ENCODE peak calls at places on chromosome 13, in ten cellular contexts. One of them, this sample, is unnamed.

GRCh38 chr13:66520511-66521390 is 709.4 kb downstream of the PCDH9 start:
- DNase-seq in H1: no peak
- DNase-seq in LoVo: no peak
- DNase-seq in Kasumi-1: no peak
- DNase-seq in Caco-2: no peak
- DNase-seq in activated CD4-positive, alpha-beta T cell treated with anti-CD3 and anti-CD28 coated beads, Interleukin-2, amount 50 U/mL, for 1 hour: no peak
- DNase-seq in HT1080: no peak
- DNase-seq in GM04504: no peak
- DNase-seq in activated naive CD8-positive, alpha-beta T cell treated with anti-CD3 and anti-CD28 coated beads for 36 hours: no peak
- DNase-seq in WERI-Rb-1: no peak
- DNase-seq in this sample: no peak

GRCh38 chr13:46211116-46211515 is 612 bp upstream of the LRRC63 start:
- DNase-seq in activated naive CD8-positive, alpha-beta T cell treated with anti-CD3 and anti-CD28 coated beads for 36 hours: peak
- DNase-seq in GM04504: no peak
- DNase-seq in WERI-Rb-1: no peak
- DNase-seq in HT1080: no peak
- DNase-seq in Caco-2: peak
- DNase-seq in activated CD4-positive, alpha-beta T cell treated with anti-CD3 and anti-CD28 coated beads, Interleukin-2, amount 50 U/mL, for 1 hour: peak
- DNase-seq in LoVo: no peak
- DNase-seq in H1: no peak
- DNase-seq in Kasumi-1: peak
- DNase-seq in this sample: peak

GRCh38 chr13:19185086-19185864 is 3.7 kb upstream of the TUBA3C start:
- DNase-seq in Kasumi-1: peak
- DNase-seq in H1: no peak
- DNase-seq in activated CD4-positive, alpha-beta T cell treated with anti-CD3 and anti-CD28 coated beads, Interleukin-2, amount 50 U/mL, for 1 hour: no peak
- DNase-seq in LoVo: no peak
- DNase-seq in activated naive CD8-positive, alpha-beta T cell treated with anti-CD3 and anti-CD28 coated beads for 36 hours: no peak
- DNase-seq in WERI-Rb-1: no peak
- DNase-seq in Caco-2: no peak
- DNase-seq in HT1080: no peak
- DNase-seq in GM04504: no peak
- DNase-seq in this sample: no peak

GRCh38 chr13:19862511-19863313 is 737 bp downstream of the ZMYM5 start:
- DNase-seq in Kasumi-1: peak
- DNase-seq in HT1080: peak
- DNase-seq in LoVo: peak
- DNase-seq in activated naive CD8-positive, alpha-beta T cell treated with anti-CD3 and anti-CD28 coated beads for 36 hours: peak
- DNase-seq in GM04504: no peak
- DNase-seq in Caco-2: peak
- DNase-seq in WERI-Rb-1: no peak
- DNase-seq in H1: peak
- DNase-seq in activated CD4-positive, alpha-beta T cell treated with anti-CD3 and anti-CD28 coated beads, Interleukin-2, amount 50 U/mL, for 1 hour: peak
- DNase-seq in this sample: peak

GRCh38 chr13:101433895-101434294 is 17.6 kb upstream of the NALCN start:
- DNase-seq in WERI-Rb-1: no peak
- DNase-seq in H1: no peak
- DNase-seq in Caco-2: no peak
- DNase-seq in activated naive CD8-positive, alpha-beta T cell treated with anti-CD3 and anti-CD28 coated beads for 36 hours: no peak
- DNase-seq in GM04504: no peak
- DNase-seq in HT1080: peak
- DNase-seq in LoVo: no peak
- DNase-seq in Kasumi-1: no peak
- DNase-seq in activated CD4-positive, alpha-beta T cell treated with anti-CD3 and anti-CD28 coated beads, Interleukin-2, amount 50 U/mL, for 1 hour: no peak
- DNase-seq in this sample: no peak

GRCh38 chr13:99656843-99657506 is 155.7 kb downstream of the TM9SF2 start:
- DNase-seq in activated naive CD8-positive, alpha-beta T cell treated with anti-CD3 and anti-CD28 coated beads for 36 hours: no peak
- DNase-seq in GM04504: no peak
- DNase-seq in Caco-2: no peak
- DNase-seq in Kasumi-1: no peak
- DNase-seq in WERI-Rb-1: no peak
- DNase-seq in activated CD4-positive, alpha-beta T cell treated with anti-CD3 and anti-CD28 coated beads, Interleukin-2, amount 50 U/mL, for 1 hour: no peak
- DNase-seq in HT1080: no peak
- DNase-seq in H1: no peak
- DNase-seq in LoVo: no peak
- DNase-seq in this sample: peak

GRCh38 chr13:20991741-20992520 is 69.5 kb downstream of the LATS2 start:
- DNase-seq in activated CD4-positive, alpha-beta T cell treated with anti-CD3 and anti-CD28 coated beads, Interleukin-2, amount 50 U/mL, for 1 hour: no peak
- DNase-seq in Caco-2: no peak
- DNase-seq in Kasumi-1: no peak
- DNase-seq in HT1080: no peak
- DNase-seq in GM04504: no peak
- DNase-seq in activated naive CD8-positive, alpha-beta T cell treated with anti-CD3 and anti-CD28 coated beads for 36 hours: no peak
- DNase-seq in H1: no peak
- DNase-seq in LoVo: no peak
- DNase-seq in WERI-Rb-1: no peak
- DNase-seq in this sample: no peak

GRCh38 chr13:36130542-36131214 is 504 bp downstream of the DCLK1 start:
- DNase-seq in HT1080: no peak
- DNase-seq in Caco-2: no peak
- DNase-seq in H1: peak
- DNase-seq in activated naive CD8-positive, alpha-beta T cell treated with anti-CD3 and anti-CD28 coated beads for 36 hours: no peak
- DNase-seq in GM04504: no peak
- DNase-seq in Kasumi-1: no peak
- DNase-seq in LoVo: no peak
- DNase-seq in activated CD4-positive, alpha-beta T cell treated with anti-CD3 and anti-CD28 coated beads, Interleukin-2, amount 50 U/mL, for 1 hour: no peak
- DNase-seq in WERI-Rb-1: peak
- DNase-seq in this sample: no peak

GRCh38 chr13:113883921-113884804 is 20.3 kb upstream of the GAS6 start:
- DNase-seq in GM04504: no peak
- DNase-seq in Kasumi-1: no peak
- DNase-seq in WERI-Rb-1: no peak
- DNase-seq in activated CD4-positive, alpha-beta T cell treated with anti-CD3 and anti-CD28 coated beads, Interleukin-2, amount 50 U/mL, for 1 hour: no peak
- DNase-seq in activated naive CD8-positive, alpha-beta T cell treated with anti-CD3 and anti-CD28 coated beads for 36 hours: no peak
- DNase-seq in HT1080: no peak
- DNase-seq in Caco-2: no peak
- DNase-seq in H1: no peak
- DNase-seq in LoVo: no peak
- DNase-seq in this sample: no peak

GRCh38 chr13:107817652-107818287 is 397.6 kb downstream of the LIG4 start:
- DNase-seq in activated CD4-positive, alpha-beta T cell treated with anti-CD3 and anti-CD28 coated beads, Interleukin-2, amount 50 U/mL, for 1 hour: no peak
- DNase-seq in Caco-2: no peak
- DNase-seq in HT1080: no peak
- DNase-seq in LoVo: no peak
- DNase-seq in H1: no peak
- DNase-seq in Kasumi-1: no peak
- DNase-seq in GM04504: no peak
- DNase-seq in activated naive CD8-positive, alpha-beta T cell treated with anti-CD3 and anti-CD28 coated beads for 36 hours: no peak
- DNase-seq in WERI-Rb-1: no peak
- DNase-seq in this sample: no peak

GRCh38 chr13:60931858-60932546 is 483.6 kb downstream of the PCDH20 start:
- DNase-seq in activated naive CD8-positive, alpha-beta T cell treated with anti-CD3 and anti-CD28 coated beads for 36 hours: no peak
- DNase-seq in HT1080: peak
- DNase-seq in activated CD4-positive, alpha-beta T cell treated with anti-CD3 and anti-CD28 coated beads, Interleukin-2, amount 50 U/mL, for 1 hour: no peak
- DNase-seq in H1: no peak
- DNase-seq in Kasumi-1: no peak
- DNase-seq in WERI-Rb-1: no peak
- DNase-seq in GM04504: no peak
- DNase-seq in LoVo: no peak
- DNase-seq in Caco-2: no peak
- DNase-seq in this sample: no peak

GRCh38 chr13:97342136-97342535 is 91.8 kb upstream of the RAP2A start:
- DNase-seq in LoVo: no peak
- DNase-seq in activated CD4-positive, alpha-beta T cell treated with anti-CD3 and anti-CD28 coated beads, Interleukin-2, amount 50 U/mL, for 1 hour: no peak
- DNase-seq in GM04504: no peak
- DNase-seq in Kasumi-1: no peak
- DNase-seq in Caco-2: no peak
- DNase-seq in HT1080: no peak
- DNase-seq in H1: no peak
- DNase-seq in activated naive CD8-positive, alpha-beta T cell treated with anti-CD3 and anti-CD28 coated beads for 36 hours: no peak
- DNase-seq in WERI-Rb-1: no peak
- DNase-seq in this sample: no peak

GRCh38 chr13:74825170-74825948 is 656.6 kb downstream of the TBC1D4 start:
- DNase-seq in LoVo: no peak
- DNase-seq in GM04504: peak
- DNase-seq in activated naive CD8-positive, alpha-beta T cell treated with anti-CD3 and anti-CD28 coated beads for 36 hours: no peak
- DNase-seq in H1: no peak
- DNase-seq in Caco-2: no peak
- DNase-seq in activated CD4-positive, alpha-beta T cell treated with anti-CD3 and anti-CD28 coated beads, Interleukin-2, amount 50 U/mL, for 1 hour: no peak
- DNase-seq in Kasumi-1: no peak
- DNase-seq in HT1080: peak
- DNase-seq in WERI-Rb-1: no peak
- DNase-seq in this sample: no peak

GRCh38 chr13:36837354-36838092 is 18.5 kb downstream of the RFXAP start:
- DNase-seq in H1: no peak
- DNase-seq in Caco-2: no peak
- DNase-seq in LoVo: no peak
- DNase-seq in GM04504: no peak
- DNase-seq in WERI-Rb-1: no peak
- DNase-seq in Kasumi-1: no peak
- DNase-seq in activated naive CD8-positive, alpha-beta T cell treated with anti-CD3 and anti-CD28 coated beads for 36 hours: no peak
- DNase-seq in HT1080: no peak
- DNase-seq in activated CD4-positive, alpha-beta T cell treated with anti-CD3 and anti-CD28 coated beads, Interleukin-2, amount 50 U/mL, for 1 hour: no peak
- DNase-seq in this sample: no peak

GRCh38 chr13:78326608-78327007 is 276.7 kb downstream of the POU4F1 start:
- DNase-seq in H1: no peak
- DNase-seq in WERI-Rb-1: no peak
- DNase-seq in activated naive CD8-positive, alpha-beta T cell treated with anti-CD3 and anti-CD28 coated beads for 36 hours: no peak
- DNase-seq in GM04504: no peak
- DNase-seq in Caco-2: no peak
- DNase-seq in activated CD4-positive, alpha-beta T cell treated with anti-CD3 and anti-CD28 coated beads, Interleukin-2, amount 50 U/mL, for 1 hour: no peak
- DNase-seq in HT1080: peak
- DNase-seq in LoVo: no peak
- DNase-seq in Kasumi-1: peak
- DNase-seq in this sample: no peak

GRCh38 chr13:48160879-48161278 is 66.0 kb upstream of the MED4 start:
- DNase-seq in GM04504: peak
- DNase-seq in activated naive CD8-positive, alpha-beta T cell treated with anti-CD3 and anti-CD28 coated beads for 36 hours: no peak
- DNase-seq in Kasumi-1: no peak
- DNase-seq in WERI-Rb-1: no peak
- DNase-seq in LoVo: peak
- DNase-seq in activated CD4-positive, alpha-beta T cell treated with anti-CD3 and anti-CD28 coated beads, Interleukin-2, amount 50 U/mL, for 1 hour: no peak
- DNase-seq in Caco-2: no peak
- DNase-seq in H1: no peak
- DNase-seq in HT1080: peak
- DNase-seq in this sample: no peak

GRCh38 chr13:65907656-65908441 is 1322.3 kb downstream of the PCDH9 start:
- DNase-seq in HT1080: peak
- DNase-seq in activated CD4-positive, alpha-beta T cell treated with anti-CD3 and anti-CD28 coated beads, Interleukin-2, amount 50 U/mL, for 1 hour: no peak
- DNase-seq in WERI-Rb-1: no peak
- DNase-seq in Caco-2: no peak
- DNase-seq in Kasumi-1: no peak
- DNase-seq in H1: no peak
- DNase-seq in GM04504: no peak
- DNase-seq in LoVo: no peak
- DNase-seq in activated naive CD8-positive, alpha-beta T cell treated with anti-CD3 and anti-CD28 coated beads for 36 hours: no peak
- DNase-seq in this sample: no peak

GRCh38 chr13:25910243-25910642 is 141.6 kb downstream of the SHISA2 start:
- DNase-seq in LoVo: no peak
- DNase-seq in WERI-Rb-1: peak
- DNase-seq in H1: no peak
- DNase-seq in HT1080: no peak
- DNase-seq in Caco-2: peak
- DNase-seq in GM04504: no peak
- DNase-seq in Kasumi-1: no peak
- DNase-seq in activated CD4-positive, alpha-beta T cell treated with anti-CD3 and anti-CD28 coated beads, Interleukin-2, amount 50 U/mL, for 1 hour: no peak
- DNase-seq in activated naive CD8-positive, alpha-beta T cell treated with anti-CD3 and anti-CD28 coated beads for 36 hours: no peak
- DNase-seq in this sample: no peak

GRCh38 chr13:76024151-76024550 is 388.0 kb downstream of the LMO7 start:
- DNase-seq in Kasumi-1: no peak
- DNase-seq in activated CD4-positive, alpha-beta T cell treated with anti-CD3 and anti-CD28 coated beads, Interleukin-2, amount 50 U/mL, for 1 hour: no peak
- DNase-seq in activated naive CD8-positive, alpha-beta T cell treated with anti-CD3 and anti-CD28 coated beads for 36 hours: no peak
- DNase-seq in LoVo: peak
- DNase-seq in WERI-Rb-1: no peak
- DNase-seq in HT1080: no peak
- DNase-seq in GM04504: no peak
- DNase-seq in Caco-2: peak
- DNase-seq in H1: no peak
- DNase-seq in this sample: no peak

GRCh38 chr13:35356572-35356971 is 119.9 kb downstream of the MAB21L1 start:
- DNase-seq in GM04504: no peak
- DNase-seq in activated CD4-positive, alpha-beta T cell treated with anti-CD3 and anti-CD28 coated beads, Interleukin-2, amount 50 U/mL, for 1 hour: no peak
- DNase-seq in H1: no peak
- DNase-seq in WERI-Rb-1: no peak
- DNase-seq in LoVo: no peak
- DNase-seq in Caco-2: no peak
- DNase-seq in activated naive CD8-positive, alpha-beta T cell treated with anti-CD3 and anti-CD28 coated beads for 36 hours: no peak
- DNase-seq in Kasumi-1: peak
- DNase-seq in HT1080: peak
- DNase-seq in this sample: no peak

GRCh38 chr13:46899801-46900200 is 2.9 kb upstream of the HTR2A start:
- DNase-seq in WERI-Rb-1: no peak
- DNase-seq in H1: no peak
- DNase-seq in activated CD4-positive, alpha-beta T cell treated with anti-CD3 and anti-CD28 coated beads, Interleukin-2, amount 50 U/mL, for 1 hour: no peak
- DNase-seq in LoVo: no peak
- DNase-seq in Kasumi-1: no peak
- DNase-seq in activated naive CD8-positive, alpha-beta T cell treated with anti-CD3 and anti-CD28 coated beads for 36 hours: no peak
- DNase-seq in GM04504: no peak
- DNase-seq in Caco-2: no peak
- DNase-seq in HT1080: no peak
- DNase-seq in this sample: no peak

GRCh38 chr13:61286148-61286745 is 129.4 kb downstream of the PCDH20 start:
- DNase-seq in GM04504: no peak
- DNase-seq in H1: peak
- DNase-seq in HT1080: peak
- DNase-seq in LoVo: no peak
- DNase-seq in activated naive CD8-positive, alpha-beta T cell treated with anti-CD3 and anti-CD28 coated beads for 36 hours: peak
- DNase-seq in Caco-2: peak
- DNase-seq in WERI-Rb-1: peak
- DNase-seq in activated CD4-positive, alpha-beta T cell treated with anti-CD3 and anti-CD28 coated beads, Interleukin-2, amount 50 U/mL, for 1 hour: no peak
- DNase-seq in Kasumi-1: peak
- DNase-seq in this sample: no peak

GRCh38 chr13:21478881-21479808 is 20.0 kb upstream of the ZDHHC20 start:
- DNase-seq in GM04504: peak
- DNase-seq in H1: no peak
- DNase-seq in WERI-Rb-1: peak
- DNase-seq in Kasumi-1: peak
- DNase-seq in LoVo: peak
- DNase-seq in HT1080: peak
- DNase-seq in activated CD4-positive, alpha-beta T cell treated with anti-CD3 and anti-CD28 coated beads, Interleukin-2, amount 50 U/mL, for 1 hour: peak
- DNase-seq in Caco-2: peak
- DNase-seq in activated naive CD8-positive, alpha-beta T cell treated with anti-CD3 and anti-CD28 coated beads for 36 hours: no peak
- DNase-seq in this sample: peak

GRCh38 chr13:86383151-86383550 is 583.9 kb upstream of the SLITRK6 start:
- DNase-seq in Kasumi-1: no peak
- DNase-seq in H1: no peak
- DNase-seq in Caco-2: no peak
- DNase-seq in HT1080: no peak
- DNase-seq in GM04504: no peak
- DNase-seq in LoVo: no peak
- DNase-seq in activated naive CD8-positive, alpha-beta T cell treated with anti-CD3 and anti-CD28 coated beads for 36 hours: no peak
- DNase-seq in WERI-Rb-1: no peak
- DNase-seq in activated CD4-positive, alpha-beta T cell treated with anti-CD3 and anti-CD28 coated beads, Interleukin-2, amount 50 U/mL, for 1 hour: no peak
- DNase-seq in this sample: no peak

GRCh38 chr13:77516342-77516789 is 19.1 kb upstream of the SCEL start:
- DNase-seq in HT1080: peak
- DNase-seq in activated CD4-positive, alpha-beta T cell treated with anti-CD3 and anti-CD28 coated beads, Interleukin-2, amount 50 U/mL, for 1 hour: no peak
- DNase-seq in activated naive CD8-positive, alpha-beta T cell treated with anti-CD3 and anti-CD28 coated beads for 36 hours: no peak
- DNase-seq in Kasumi-1: no peak
- DNase-seq in LoVo: no peak
- DNase-seq in WERI-Rb-1: no peak
- DNase-seq in GM04504: no peak
- DNase-seq in H1: no peak
- DNase-seq in Caco-2: no peak
- DNase-seq in this sample: no peak

GRCh38 chr13:95060120-95060519 is 241.1 kb downstream of the ABCC4 start:
- DNase-seq in GM04504: no peak
- DNase-seq in LoVo: no peak
- DNase-seq in HT1080: no peak
- DNase-seq in H1: no peak
- DNase-seq in activated CD4-positive, alpha-beta T cell treated with anti-CD3 and anti-CD28 coated beads, Interleukin-2, amount 50 U/mL, for 1 hour: no peak
- DNase-seq in Kasumi-1: no peak
- DNase-seq in WERI-Rb-1: no peak
- DNase-seq in activated naive CD8-positive, alpha-beta T cell treated with anti-CD3 and anti-CD28 coated beads for 36 hours: no peak
- DNase-seq in Caco-2: no peak
- DNase-seq in this sample: no peak

GRCh38 chr13:37899753-37900152 is 30.2 kb upstream of the TRPC4 start:
- DNase-seq in H1: no peak
- DNase-seq in HT1080: no peak
- DNase-seq in Kasumi-1: no peak
- DNase-seq in LoVo: no peak
- DNase-seq in GM04504: no peak
- DNase-seq in activated CD4-positive, alpha-beta T cell treated with anti-CD3 and anti-CD28 coated beads, Interleukin-2, amount 50 U/mL, for 1 hour: no peak
- DNase-seq in WERI-Rb-1: no peak
- DNase-seq in Caco-2: peak
- DNase-seq in activated naive CD8-positive, alpha-beta T cell treated with anti-CD3 and anti-CD28 coated beads for 36 hours: no peak
- DNase-seq in this sample: no peak

GRCh38 chr13:113015826-113016525 is 47.0 kb downstream of the MCF2L start:
- DNase-seq in WERI-Rb-1: no peak
- DNase-seq in LoVo: no peak
- DNase-seq in activated CD4-positive, alpha-beta T cell treated with anti-CD3 and anti-CD28 coated beads, Interleukin-2, amount 50 U/mL, for 1 hour: no peak
- DNase-seq in Caco-2: no peak
- DNase-seq in H1: no peak
- DNase-seq in activated naive CD8-positive, alpha-beta T cell treated with anti-CD3 and anti-CD28 coated beads for 36 hours: no peak
- DNase-seq in GM04504: no peak
- DNase-seq in Kasumi-1: no peak
- DNase-seq in HT1080: no peak
- DNase-seq in this sample: no peak

This sample was measured in CD4-positive, alpha-beta memory T cell.